ENCODE peak calls at places on chromosomes 4 and X, in six cellular contexts. Q is A549; S is NCI-H2107; P is effector memory CD8-positive, alpha-beta T cell; H is cardiac muscle cell; N is activated gamma-delta T cell. C is an unnamed sample.

GRCh38 chrX:124433186-124433585 is 86.8 kb downstream of the SH2D1A start:
- DNase-seq in Q (no peak), S (no peak), P (no peak), H (no peak), N (no peak), C (no peak)

GRCh38 chr4:145279122-145279960 is 99.0 kb upstream of the OTUD4 start:
- DNase-seq in Q (no peak), S (no peak), P (no peak), H (peak; percentile 5), N (no peak), C (no peak)

GRCh38 chr4:1800805-1801204 is 7.7 kb downstream of the FGFR3 start:
- DNase-seq in Q (no peak), S (no peak), P (no peak), H (no peak), N (no peak), C (no peak)

GRCh38 chrX:3076416-3076991 is 35.2 kb downstream of the ARSF start:
- DNase-seq in Q (no peak), S (no peak), P (no peak), H (no peak), N (no peak), C (peak; percentile 13)

GRCh38 chrX:140928739-140929138 is 73.7 kb upstream of the SPANXB1 start:
- DNase-seq in Q (no peak), S (no peak), P (no peak), H (no peak), N (no peak), C (no peak)

GRCh38 chr4:24730256-24731001 is 64.9 kb upstream of the SOD3 start:
- DNase-seq in Q (no peak), S (no peak), P (no peak), H (no peak), N (no peak), C (no peak)

GRCh38 chr4:1938027-1938426 is 66.8 kb downstream of the NSD2 start:
- DNase-seq in Q (no peak), S (no peak), P (no peak), H (no peak), N (no peak), C (no peak)

GRCh38 chr4:127783971-127784519 is 1.9 kb downstream of the HSPA4L start:
- DNase-seq in Q (no peak), S (no peak), P (no peak), H (no peak), N (no peak), C (no peak)

GRCh38 chrX:54423161-54423888 is 16.9 kb upstream of the TSR2 start:
- DNase-seq in Q (no peak), S (no peak), P (no peak), H (peak; percentile 15), N (no peak), C (peak; percentile 13)

C was measured in nephron progenitor cell.